ENCODE peak calls at places on chromosomes 11 and 22, in eight cellular contexts. P, O, W, J, I, G, F and E are unnamed samples. For H3K4me1, the result is how much of the 10 kb centered on the place peaks cover.

GRCh38 chr11:94655291-94655690 is 88.1 kb downstream of the PIWIL4 start:
- DNase-seq in F (no peak), I (no peak), O (no peak), G (no peak), J (no peak), P (no peak), W (no peak), E (no peak)

GRCh38 chr11:46896719-46897406 is 21.5 kb downstream of the LRP4 start:
- DNase-seq in G (no peak), P (no peak), F (no peak), J (peak), W (no peak), O (no peak), I (no peak), E (no peak)

GRCh38 chr22:22834783-22835182 is 52.8 kb upstream of the IGLL5 start:
- DNase-seq in O (no peak), J (no peak), P (no peak), G (no peak), W (no peak), I (no peak), F (no peak), E (no peak)

GRCh38 chr11:74941492-74941891 is 7.4 kb downstream of the XRRA1 start:
- DNase-seq in O (no peak), J (no peak), F (no peak), G (no peak), I (no peak), P (no peak), W (no peak), E (no peak)

GRCh38 chr11:8717876-8718753 is 35.5 kb downstream of the RPL27A start:
- DNase-seq in O (peak), P (peak), I (peak), F (peak), G (no peak), W (no peak), J (peak), E (peak)

GRCh38 chr22:36734171-36735058 is 30.9 kb upstream of the CACNG2 start:
- DNase-seq in F (no peak), G (no peak), O (peak), I (no peak), W (no peak), J (peak), P (no peak), E (no peak)

GRCh38 chr11:67499808-67500793 is 5.1 kb downstream of the PITPNM1 start:
- DNase-seq in W (no peak), P (no peak), O (no peak), F (no peak), I (no peak), J (no peak), G (no peak), E (no peak)

GRCh38 chr22:27720860-27721259 is 80.7 kb downstream of the MN1 start:
- DNase-seq in F (no peak), I (no peak), O (no peak), W (no peak), J (no peak), P (no peak), G (no peak), E (no peak)

GRCh38 chr11:124793466-124794278 is 6.5 kb downstream of the MSANTD2 start:
- DNase-seq in I (no peak), O (no peak), G (peak), W (no peak), P (no peak), J (peak), F (no peak), E (no peak)

GRCh38 chr22:49788492-49788891 is 39.2 kb downstream of the BRD1 start:
- DNase-seq in W (no peak), O (peak), F (peak), P (no peak), I (peak), J (peak), G (peak), E (peak)

GRCh38 chr11:26227311-26227710 is 104.6 kb upstream of the ANO3 start:
- DNase-seq in O (no peak), I (no peak), J (peak), W (no peak), F (no peak), P (no peak), G (no peak), E (no peak)

GRCh38 chr11:3641701-3642070 is at the start of gene ART5:
- DNase-seq in F (no peak), W (no peak), G (no peak), I (no peak), O (no peak), J (no peak), P (no peak), E (no peak)

GRCh38 chr11:57288771-57289579 is 35.8 kb downstream of the TNKS1BP1 start:
- DNase-seq in G (peak), O (peak), P (no peak), W (no peak), I (no peak), F (peak), J (peak), E (no peak)

GRCh38 chr22:44954113-44954512 is 55.7 kb downstream of the PHF21B start:
- DNase-seq in O (no peak), W (no peak), F (no peak), J (no peak), I (no peak), G (no peak), P (no peak), E (no peak)

GRCh38 chr11:92657226-92657625 is 312.2 kb upstream of the MTNR1B start:
- DNase-seq in W (no peak), J (no peak), I (no peak), G (no peak), P (no peak), F (no peak), O (no peak), E (no peak)

GRCh38 chr11:120832609-120833221 is 191.2 kb upstream of the TBCEL start:
- DNase-seq in W (no peak), P (no peak), J (no peak), F (no peak), G (no peak), O (no peak), I (no peak), E (no peak)

GRCh38 chr11:69351460-69351859 is 57.5 kb downstream of the MYEOV start:
- DNase-seq in O (no peak), F (no peak), J (peak), I (no peak), G (no peak), P (no peak), W (no peak), E (no peak)

GRCh38 chr11:1943977-1944376 is 3.2 kb upstream of the MRPL23 start:
- DNase-seq in I (no peak), F (peak), J (no peak), P (peak), G (no peak), O (no peak), W (no peak), E (peak)

GRCh38 chr11:123308077-123308476 is 113.0 kb upstream of the CLMP start:
- DNase-seq in I (no peak), G (no peak), P (no peak), J (peak), O (no peak), F (no peak), W (no peak), E (no peak)

GRCh38 chr11:124935548-124936514 is at the start of gene HEPACAM:
- DNase-seq in W (no peak), J (no peak), P (no peak), O (no peak), G (no peak), I (no peak), F (no peak), E (no peak)

GRCh38 chr11:43376594-43376993 is 17.9 kb downstream of the TTC17 start:
- DNase-seq in P (no peak), J (peak), W (no peak), I (no peak), F (no peak), O (no peak), G (no peak), E (no peak)

GRCh38 chr11:119845756-119846155 is 116.8 kb upstream of the NECTIN1 start:
- DNase-seq in I (no peak), P (no peak), O (no peak), W (no peak), F (no peak), G (no peak), J (no peak), E (no peak)

GRCh38 chr22:22605074-22605404 is 39.4 kb upstream of the GGTLC2 start:
- DNase-seq in J (no peak), W (no peak), G (no peak), P (no peak), F (no peak), O (no peak), I (no peak), E (no peak)

GRCh38 chr22:31289335-31289734 is 3.0 kb downstream of the PIK3IP1 start:
- DNase-seq in O (no peak), G (peak), P (no peak), I (no peak), F (no peak), W (no peak), J (no peak), E (no peak)

GRCh38 chr11:70397336-70397982 is 870 bp upstream of the CTTN start:
- DNase-seq in W (no peak), G (peak), J (peak), P (no peak), F (no peak), O (no peak), I (no peak), E (no peak)

GRCh38 chr22:18991828-18992442 is 55.8 kb upstream of the PRODH start:
- DNase-seq in O (no peak), G (no peak), F (no peak), J (no peak), P (no peak), W (no peak), I (no peak), E (no peak)

GRCh38 chr22:31327786-31328544 is 18.2 kb downstream of the PATZ1 start:
- DNase-seq in I (no peak), J (no peak), F (no peak), G (no peak), W (no peak), P (no peak), O (peak), E (no peak)

GRCh38 chr11:6307879-6308278 is 12.4 kb downstream of the CAVIN3 start:
- DNase-seq in F (no peak), G (no peak), I (no peak), W (no peak), J (peak), O (no peak), P (no peak), E (no peak)

GRCh38 chr22:30191049-30191701 is 55.4 kb downstream of the LIF start:
- DNase-seq in G (no peak), O (no peak), P (no peak), F (no peak), W (no peak), I (no peak), J (no peak), E (no peak)

GRCh38 chr22:30195245-30196140 is 51.1 kb downstream of the LIF start:
- DNase-seq in O (no peak), G (no peak), P (peak), J (peak), W (no peak), F (no peak), I (no peak), E (no peak)

GRCh38 chr22:30190619-30191018 is 55.9 kb downstream of the LIF start:
- DNase-seq in F (no peak), J (no peak), O (no peak), W (no peak), G (no peak), I (no peak), P (no peak), E (no peak)

GRCh38 chr22:30192427-30192826 is 54.1 kb downstream of the LIF start:
- DNase-seq in F (no peak), O (no peak), J (no peak), W (no peak), I (no peak), G (no peak), P (no peak), E (no peak)

DNA sequence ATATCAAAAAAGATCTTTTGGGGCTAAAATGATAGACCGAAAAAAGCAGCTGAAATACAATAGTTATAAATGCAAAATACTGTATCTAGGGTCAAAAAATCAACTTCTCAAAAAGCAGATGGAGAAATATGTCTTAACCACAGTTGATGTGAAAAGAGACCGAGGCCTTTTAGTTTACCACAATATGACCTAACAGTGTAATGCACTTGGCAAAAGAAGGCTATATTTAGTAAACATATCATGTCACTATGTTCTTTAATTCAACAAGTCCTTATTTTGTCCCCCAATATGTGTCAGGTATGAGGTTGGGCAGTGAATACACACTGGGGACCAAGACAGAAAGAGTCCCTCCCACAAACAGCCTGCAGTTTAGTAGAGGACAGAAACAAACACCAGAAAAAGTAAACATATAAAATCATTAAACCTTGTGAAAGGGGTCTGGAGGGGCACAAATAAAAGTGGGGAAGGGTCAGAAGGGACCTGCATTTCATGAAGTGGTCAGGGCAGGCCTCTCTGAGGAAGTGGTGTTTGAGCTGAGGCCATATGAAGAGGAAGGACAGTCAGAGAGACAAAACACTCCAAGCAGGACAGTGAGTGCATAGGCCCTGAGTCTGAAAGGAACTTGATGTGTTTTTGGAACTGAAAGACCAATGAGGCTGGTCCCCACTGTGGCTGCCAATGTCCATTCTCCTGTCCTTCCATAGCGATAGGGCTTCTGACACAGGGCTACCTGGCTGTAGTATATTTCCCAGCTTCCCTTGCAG is 53.3 kb downstream of the LIF start:
- DNase-seq in J (no peak), I (no peak), W (no peak), P (no peak), F (no peak), G (peak), O (no peak), E (no peak)
- H3K4me1 ChIP-seq in J (under half), I (under half), W (under half), P (under half), F (under half), G (under half), O (under half), E (under half)

GRCh38 chr11:61150656-61151544 is 10.3 kb downstream of the VPS37C start:
- DNase-seq in P (no peak), J (no peak), O (no peak), W (no peak), F (no peak), G (no peak), I (no peak), E (no peak)
- H3K4me3 ChIP-seq in P (no peak), J (no peak), O (no peak), W (no peak), F (no peak), G (no peak), I (no peak), E (no peak)

DNA sequence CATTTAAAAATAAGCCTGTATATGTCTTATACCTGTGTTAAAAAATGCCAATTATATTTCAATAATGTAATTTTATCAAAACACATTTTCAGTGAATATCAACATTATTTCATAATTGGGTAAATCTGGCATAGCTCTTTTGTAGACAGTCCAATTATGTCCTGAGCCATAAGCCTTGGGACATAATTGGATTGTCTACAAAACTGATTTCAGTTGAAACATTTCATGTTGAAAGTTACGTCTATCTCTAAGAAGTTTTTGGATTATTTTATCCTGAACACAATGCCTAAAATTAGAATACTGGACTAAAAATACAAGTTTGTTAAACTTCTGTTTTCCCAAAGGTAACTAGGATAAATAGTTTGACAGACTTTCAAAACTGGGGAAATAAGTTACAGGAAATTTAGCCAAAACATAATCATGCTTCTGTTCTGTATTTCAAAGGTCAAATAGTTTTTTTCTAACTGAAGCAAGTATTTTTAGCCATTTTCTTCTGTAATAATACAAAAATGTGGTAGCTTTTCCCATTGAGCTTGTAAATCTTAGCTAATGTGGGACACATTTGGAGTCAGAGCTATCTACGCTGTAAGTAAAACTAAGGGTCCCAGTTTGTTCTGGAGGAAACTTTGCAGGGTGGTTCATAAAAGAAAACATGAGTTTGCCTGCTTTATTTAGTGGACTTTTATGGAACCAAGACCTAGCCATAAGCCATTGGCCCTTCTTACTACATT is 100.7 kb upstream of the BIRC3 start:
- DNase-seq in O (no peak), G (no peak), P (no peak), I (no peak), J (no peak), F (no peak), W (no peak), E (no peak)
- H3K27ac ChIP-seq in O (no peak), G (no peak), P (peak), I (peak), J (no peak), F (peak), W (no peak), E (no peak)

GRCh38 chr11:82932564-82932963 is 31.0 kb downstream of the DDIAS start:
- DNase-seq in J (no peak), I (no peak), O (no peak), P (no peak), G (no peak), F (no peak), W (no peak), E (no peak)

GRCh38 chr11:82930734-82931133 is 29.2 kb downstream of the DDIAS start:
- DNase-seq in P (no peak), J (no peak), O (no peak), W (no peak), F (no peak), I (no peak), G (no peak), E (no peak)

GRCh38 chr11:82927264-82927880 is 25.8 kb downstream of the DDIAS start:
- DNase-seq in I (no peak), O (no peak), J (peak), F (no peak), W (peak), G (peak), P (peak), E (no peak)

GRCh38 chr11:82930229-82930628 is 28.7 kb downstream of the DDIAS start:
- DNase-seq in I (no peak), W (no peak), J (no peak), F (no peak), O (no peak), P (no peak), G (no peak), E (no peak)

GRCh38 chr11:82929121-82929520 is 27.6 kb downstream of the DDIAS start:
- DNase-seq in O (no peak), G (no peak), P (no peak), W (no peak), F (no peak), I (no peak), J (no peak), E (no peak)
- H3K4me1 ChIP-seq in O (under half), G (under half), P (under half), W (under half), F (under half), I (under half), J (under half), E (under half)

DNA sequence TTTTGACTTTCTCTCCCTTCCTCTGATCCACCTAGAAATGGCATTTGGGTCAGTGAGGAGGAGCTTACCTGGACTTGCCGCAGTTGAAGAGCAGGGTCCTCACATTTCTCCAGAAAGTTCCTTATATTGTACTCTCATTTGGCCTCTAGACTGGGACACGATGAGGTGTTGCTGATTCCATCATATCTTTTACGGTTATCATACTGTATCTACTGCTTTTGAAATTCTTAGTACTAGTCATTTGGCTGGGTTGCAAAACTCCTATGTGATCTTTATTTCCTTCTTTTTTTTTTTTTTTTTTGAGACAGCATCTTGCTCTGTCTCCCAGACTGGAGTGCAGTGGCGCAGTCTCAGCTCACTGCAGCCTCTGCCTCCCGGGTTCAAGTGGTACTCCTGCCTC is 58.7 kb upstream of the FAM181B start:
- DNase-seq in O (no peak), G (no peak), J (no peak), P (no peak), F (no peak), I (no peak), W (no peak), E (no peak)
- H3K4me3 ChIP-seq in O (no peak), G (no peak), J (no peak), P (no peak), F (no peak), I (no peak), W (no peak), E (no peak)

GRCh38 chr11:66115638-66116410 is 45.8 kb downstream of the PACS1 start:
- DNase-seq in I (no peak), P (no peak), J (no peak), G (no peak), O (no peak), F (no peak), W (no peak), E (no peak)

GRCh38 chr11:66116576-66117361 is 46.7 kb downstream of the PACS1 start:
- DNase-seq in F (no peak), W (no peak), O (no peak), P (no peak), G (no peak), I (no peak), J (no peak), E (no peak)

GRCh38 chr11:66119348-66120133 is 49.5 kb downstream of the PACS1 start:
- DNase-seq in P (no peak), I (no peak), O (no peak), F (no peak), G (no peak), J (peak), W (no peak), E (no peak)

GRCh38 chr11:66121453-66121852 is 51.4 kb downstream of the PACS1 start:
- DNase-seq in P (no peak), W (no peak), F (no peak), O (no peak), J (no peak), I (no peak), G (no peak), E (no peak)

DNA sequence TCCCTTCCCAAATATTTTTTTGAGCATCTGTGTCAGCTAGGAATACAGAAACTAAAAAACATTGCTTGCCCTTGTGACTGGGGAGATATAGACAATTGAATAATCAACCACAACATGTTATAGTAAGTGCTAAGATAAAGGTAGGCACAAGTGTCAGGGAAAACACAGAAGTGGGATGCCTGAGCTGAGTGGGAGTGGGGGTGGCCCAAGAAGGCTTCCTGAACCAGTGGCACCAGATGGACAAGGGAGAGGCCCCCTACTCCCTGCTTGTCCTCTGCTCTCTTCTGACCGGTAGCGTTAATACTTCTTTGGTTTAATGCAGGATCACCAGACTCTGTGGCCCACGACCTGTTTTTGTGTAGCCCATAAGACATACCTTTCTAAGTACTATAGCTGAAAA is 48.8 kb downstream of the PACS1 start:
- DNase-seq in J (no peak), P (no peak), O (no peak), G (no peak), F (no peak), I (no peak), W (no peak), E (no peak)
- H3K27ac ChIP-seq in J (peak), P (peak), O (peak), G (no peak), F (peak), I (peak), W (no peak), E (no peak)

GRCh38 chr22:24498826-24499225 is 3.7 kb downstream of the UPB1 start:
- DNase-seq in J (no peak), G (no peak), I (no peak), F (no peak), W (no peak), O (no peak), P (no peak), E (no peak)
- H3K4me1 ChIP-seq in J (under half), G (under half), I (under half), F (under half), W (under half), O (under half), P (under half), E (under half)

GRCh38 chr22:39244073-39244495 is 698 bp downstream of the PDGFB start:
- DNase-seq in P (no peak), O (no peak), J (no peak), W (no peak), I (no peak), F (no peak), G (no peak), E (no peak)
- H3K4me3 ChIP-seq in P (peak), O (peak), J (no peak), W (peak), I (peak), F (peak), G (peak), E (peak)